ENCODE peak calls at places on chromosomes 4 and X, in six cellular contexts. X is fibroblast of lung, J is K562, D is endothelial cell of umbilical vein, B is GM23338, V is hepatocyte. H is an unnamed sample.

GRCh38 chr4:110139106-110139505 is 59.3 kb downstream of the ELOVL6 start:
- DNase-seq in X (no peak), J (no peak), D (no peak), B (no peak), V (no peak), H (no peak)

GRCh38 chr4:124738994-124739393 is 26.5 kb upstream of the ANKRD50 start:
- DNase-seq in X (no peak), J (no peak), D (no peak), B (peak), V (no peak), H (no peak)

GRCh38 chr4:103075435-103075893 is 1.1 kb downstream of the SLC9B2 start:
- DNase-seq in X (peak), J (peak), D (peak), B (no peak), V (peak), H (no peak)

GRCh38 chr4:55442541-55442940 is 46.8 kb downstream of the TMEM165 start:
- DNase-seq in X (peak), J (no peak), D (no peak), B (no peak), V (no peak), H (no peak)

GRCh38 chr4:172709376-172709775 is 459.2 kb upstream of the GALNT7 start:
- DNase-seq in X (no peak), J (no peak), D (no peak), B (peak), V (no peak), H (no peak)

GRCh38 chr4:185723619-185724150 is 88.3 kb downstream of the SORBS2 start:
- DNase-seq in X (no peak), J (no peak), D (peak), B (no peak), V (no peak), H (no peak)

GRCh38 chr4:119493419-119493818 is 135.2 kb downstream of the PDE5A start:
- DNase-seq in X (no peak), J (no peak), D (no peak), B (no peak), V (no peak), H (no peak)

GRCh38 chr4:129223955-129224354 is 128.0 kb downstream of the C4orf33 start:
- DNase-seq in X (no peak), J (no peak), D (no peak), B (no peak), V (no peak), H (no peak)

GRCh38 chr4:80138556-80139538 is 58.5 kb upstream of the PRDM8 start:
- DNase-seq in X (peak), J (no peak), D (no peak), B (no peak), V (no peak), H (peak)

GRCh38 chr4:914531-914930 is 17.6 kb downstream of the GAK start:
- DNase-seq in X (no peak), J (no peak), D (no peak), B (no peak), V (no peak), H (no peak)

GRCh38 chr4:53651142-53651720 is 59.9 kb upstream of the LNX1 start:
- DNase-seq in X (peak), J (no peak), D (no peak), B (no peak), V (peak), H (no peak)

GRCh38 chrX:110286126-110286525 is 31.8 kb downstream of the AMMECR1 start:
- DNase-seq in X (peak), J (no peak), D (no peak), B (no peak), V (peak), H (peak)

GRCh38 chr4:152245706-152246105 is 290.2 kb downstream of the FBXW7 start:
- DNase-seq in X (peak), J (no peak), D (no peak), B (no peak), V (no peak), H (no peak)

GRCh38 chr4:113811329-113811728 is 49.8 kb upstream of the CAMK2D start:
- DNase-seq in X (peak), J (no peak), D (no peak), B (no peak), V (no peak), H (no peak)

GRCh38 chr4:144712775-144713174 is 66.8 kb downstream of the HHIP start:
- DNase-seq in X (peak), J (no peak), D (no peak), B (no peak), V (no peak), H (no peak)

GRCh38 chr4:70958681-70959080 is 34.8 kb upstream of the DCK start:
- DNase-seq in X (peak), J (no peak), D (no peak), B (no peak), V (no peak), H (no peak)

GRCh38 chr4:76997454-76997853 is 47.9 kb downstream of the SEPTIN11 start:
- DNase-seq in X (no peak), J (no peak), D (no peak), B (no peak), V (no peak), H (no peak)

GRCh38 chr4:139144161-139144859 is 32.7 kb downstream of the ELF2 start:
- DNase-seq in X (peak), J (no peak), D (no peak), B (peak), V (peak), H (peak)

GRCh38 chrX:129831486-129831885 is 12.2 kb downstream of the ZDHHC9 start:
- DNase-seq in X (no peak), J (no peak), D (no peak), B (no peak), V (no peak), H (no peak)

GRCh38 chr4:148441986-148442829 is at the start of gene NR3C2:
- DNase-seq in X (peak), J (peak), D (peak), B (peak), V (peak), H (peak)

GRCh38 chrX:132488092-132488749 is 617 bp downstream of the MBNL3 start:
- DNase-seq in X (peak), J (no peak), D (peak), B (no peak), V (no peak), H (no peak)

GRCh38 chr4:188372051-188372450 is 232.8 kb downstream of the TRIML1 start:
- DNase-seq in X (no peak), J (no peak), D (no peak), B (no peak), V (no peak), H (no peak)

GRCh38 chr4:29066856-29067255 is 1653.3 kb upstream of the PCDH7 start:
- DNase-seq in X (peak), J (no peak), D (no peak), B (no peak), V (no peak), H (no peak)

GRCh38 chr4:107278791-107279481 is 242.8 kb upstream of the DKK2 start:
- DNase-seq in X (peak), J (no peak), D (no peak), B (no peak), V (no peak), H (no peak)

GRCh38 chrX:24728530-24728929 is 34.8 kb downstream of the POLA1 start:
- DNase-seq in X (no peak), J (no peak), D (no peak), B (no peak), V (no peak), H (no peak)

GRCh38 chrX:21735038-21735752 is 22.7 kb downstream of the SMPX start:
- DNase-seq in X (peak), J (no peak), D (no peak), B (no peak), V (no peak), H (no peak)

DNA sequence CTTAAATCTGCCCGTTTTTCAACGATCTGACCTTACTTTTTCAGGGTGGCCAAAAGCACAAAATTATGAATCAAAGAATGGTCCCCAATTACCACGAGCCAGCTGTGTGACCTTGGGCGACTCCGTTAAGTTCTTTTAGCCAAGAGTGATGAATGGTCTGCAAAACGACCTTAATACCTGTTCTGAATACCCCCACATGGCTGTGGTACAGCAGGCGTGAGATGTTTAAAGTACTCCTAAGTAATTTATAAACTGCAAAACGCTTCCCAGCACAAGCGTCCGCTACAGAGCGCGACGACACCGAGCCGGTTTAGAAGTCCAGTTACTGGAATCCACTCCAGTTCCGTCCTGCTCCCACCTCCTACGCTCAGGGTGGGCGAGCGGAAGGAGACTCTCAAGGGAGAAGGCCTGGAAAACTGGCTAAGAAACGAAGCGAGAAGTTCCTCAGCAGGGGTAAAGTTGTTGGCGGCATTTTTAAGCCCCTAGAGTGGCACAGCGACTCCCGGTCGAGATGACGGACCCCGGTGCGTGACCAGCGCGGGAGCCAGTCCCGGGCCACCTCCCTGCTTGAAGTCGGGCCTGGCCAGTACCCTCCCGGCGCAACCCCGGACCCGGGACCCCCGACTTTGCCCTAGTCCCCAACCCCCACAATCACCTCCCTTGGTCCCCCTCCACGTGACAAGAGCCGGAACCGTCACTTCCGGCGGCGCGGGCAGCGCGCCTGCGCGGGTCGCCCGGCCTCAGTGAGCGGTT is 696 bp upstream of the BMP2K start:
- DNase-seq in X (peak), J (peak), D (peak), B (peak), V (peak), H (no peak)
- TF ChIP-seq EZH2 in X (no peak), J (no peak), D (no peak), B (no peak), V (no peak), H (no peak)

GRCh38 chrX:27136325-27136724 is 326.8 kb downstream of the PPP4R3C start:
- DNase-seq in X (no peak), J (no peak), D (no peak), B (no peak), V (no peak), H (no peak)
- TF ChIP-seq CTCF in X (no peak), J (no peak), D (no peak), B (no peak), V (no peak), H (no peak)

GRCh38 chr4:174555793-174556630 is 33.7 kb upstream of the HPGD start:
- DNase-seq in X (no peak), J (no peak), D (no peak), B (no peak), V (no peak), H (no peak)
- TF ChIP-seq EZH2 in X (no peak), J (no peak), D (no peak), B (no peak), V (no peak), H (no peak)

DNA sequence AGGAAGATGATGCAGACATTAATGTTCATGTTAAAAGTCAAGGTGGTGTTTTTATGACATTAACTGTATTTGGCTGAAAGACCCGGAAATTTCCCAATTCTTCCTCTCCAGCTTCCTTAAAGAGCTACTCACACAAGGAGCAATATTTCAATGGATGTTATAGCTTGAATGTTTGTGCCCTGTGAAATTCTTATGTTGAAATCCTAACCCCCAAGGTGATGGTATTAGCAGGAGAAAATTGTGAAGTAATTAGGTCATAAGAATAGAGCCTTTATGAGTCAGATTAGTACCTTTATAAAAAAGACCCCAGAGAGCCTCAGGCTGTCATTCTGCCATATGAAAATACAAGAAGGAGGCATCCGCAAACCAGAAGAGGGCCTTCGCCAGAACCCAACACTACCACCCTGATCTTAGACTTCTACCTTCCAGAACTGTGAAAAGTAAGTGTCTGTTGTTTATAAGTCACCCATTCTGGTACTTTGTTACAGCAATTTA is 3.6 kb downstream of the TLR1 start:
- DNase-seq in X (peak), J (no peak), D (no peak), B (no peak), V (no peak), H (no peak)
- TF ChIP-seq CTCF in X (no peak), J (no peak), D (no peak), B (no peak), V (no peak), H (no peak)

H was measured in keratinocyte.